ENCODE peak calls at places on chromosomes 5 and 9, in five cellular contexts. One of them, this sample, is unnamed. For H3K4me1 and H3K9me3, the result is how much of the 10 kb centered on the place peaks cover.

GRCh38 chr5:59034498-59035186 is 451.8 kb downstream of the RAB3C start:
- DNase-seq in A549: no peak
- DNase-seq in PC-9: no peak
- DNase-seq in uterus: no peak
- DNase-seq in CD8-positive, alpha-beta T cell: no peak
- DNase-seq in this sample: no peak

GRCh38 chr5:176597417-176598389 is 12.3 kb downstream of the GPRIN1 start:
- DNase-seq in A549: no peak
- DNase-seq in PC-9: no peak
- DNase-seq in uterus: no peak
- DNase-seq in CD8-positive, alpha-beta T cell: no peak
- DNase-seq in this sample: peak

GRCh38 chr9:2884308-2884707 is 40.4 kb upstream of the PUM3 start:
- DNase-seq in A549: no peak
- DNase-seq in PC-9: no peak
- DNase-seq in uterus: no peak
- DNase-seq in CD8-positive, alpha-beta T cell: no peak
- DNase-seq in this sample: no peak

GRCh38 chr9:70101265-70101664 is 57.6 kb downstream of the MAMDC2 start:
- DNase-seq in A549: no peak
- DNase-seq in PC-9: no peak
- DNase-seq in uterus: no peak
- DNase-seq in CD8-positive, alpha-beta T cell: no peak
- DNase-seq in this sample: no peak

GRCh38 chr9:26369096-26369495 is 523.5 kb downstream of the CAAP1 start:
- DNase-seq in A549: no peak
- DNase-seq in PC-9: no peak
- DNase-seq in uterus: no peak
- DNase-seq in CD8-positive, alpha-beta T cell: no peak
- DNase-seq in this sample: no peak

GRCh38 chr5:31731016-31731415 is 92.1 kb downstream of the PDZD2 start:
- DNase-seq in A549: no peak
- DNase-seq in PC-9: no peak
- DNase-seq in uterus: no peak
- DNase-seq in CD8-positive, alpha-beta T cell: no peak
- DNase-seq in this sample: no peak

GRCh38 chr5:7394889-7395431 is 978 bp upstream of the ADCY2 start:
- DNase-seq in A549: no peak
- DNase-seq in PC-9: no peak
- DNase-seq in uterus: no peak
- DNase-seq in CD8-positive, alpha-beta T cell: no peak
- DNase-seq in this sample: peak

GRCh38 chr5:170651902-170652301 is 131.6 kb upstream of the GABRP start:
- DNase-seq in A549: no peak
- DNase-seq in PC-9: no peak
- DNase-seq in uterus: no peak
- DNase-seq in CD8-positive, alpha-beta T cell: no peak
- DNase-seq in this sample: no peak

GRCh38 chr5:9239071-9239470 is 306.8 kb downstream of the SEMA5A start:
- DNase-seq in A549: no peak
- DNase-seq in PC-9: peak
- DNase-seq in uterus: no peak
- DNase-seq in CD8-positive, alpha-beta T cell: no peak
- DNase-seq in this sample: no peak

GRCh38 chr5:139473105-139473504 is 2.3 kb downstream of the SMIM33 start:
- DNase-seq in A549: no peak
- DNase-seq in PC-9: no peak
- DNase-seq in uterus: no peak
- DNase-seq in CD8-positive, alpha-beta T cell: no peak
- DNase-seq in this sample: no peak

GRCh38 chr5:164052536-164053090 is 547.2 kb downstream of the MAT2B start:
- DNase-seq in A549: no peak
- DNase-seq in PC-9: no peak
- DNase-seq in uterus: no peak
- DNase-seq in CD8-positive, alpha-beta T cell: no peak
- DNase-seq in this sample: no peak

GRCh38 chr9:137305060-137305787 is 3.2 kb upstream of the NRARP start:
- DNase-seq in A549: no peak
- DNase-seq in PC-9: no peak
- DNase-seq in uterus: peak
- DNase-seq in CD8-positive, alpha-beta T cell: peak
- DNase-seq in this sample: no peak

GRCh38 chr5:100905259-100905914 is 2.3 kb upstream of the ST8SIA4 start:
- DNase-seq in A549: no peak
- DNase-seq in PC-9: no peak
- DNase-seq in uterus: no peak
- DNase-seq in CD8-positive, alpha-beta T cell: no peak
- DNase-seq in this sample: no peak

GRCh38 chr5:157651623-157652376 is 438 bp downstream of the SOX30 start:
- DNase-seq in A549: no peak
- DNase-seq in PC-9: no peak
- DNase-seq in uterus: peak
- DNase-seq in CD8-positive, alpha-beta T cell: peak
- DNase-seq in this sample: no peak

GRCh38 chr5:106392766-106393165 is 1278.0 kb downstream of the EFNA5 start:
- DNase-seq in A549: no peak
- DNase-seq in PC-9: no peak
- DNase-seq in uterus: no peak
- DNase-seq in CD8-positive, alpha-beta T cell: no peak
- DNase-seq in this sample: no peak

GRCh38 chr5:39519566-39520231 is 94.9 kb upstream of the DAB2 start:
- DNase-seq in A549: no peak
- DNase-seq in PC-9: no peak
- DNase-seq in uterus: no peak
- DNase-seq in CD8-positive, alpha-beta T cell: no peak
- DNase-seq in this sample: no peak

GRCh38 chr9:89576404-89576824 is 28.4 kb upstream of the GADD45G start:
- DNase-seq in A549: peak
- DNase-seq in PC-9: no peak
- DNase-seq in uterus: no peak
- DNase-seq in CD8-positive, alpha-beta T cell: no peak
- DNase-seq in this sample: no peak

GRCh38 chr9:24518545-24518944 is 27.2 kb downstream of the IZUMO3 start:
- DNase-seq in A549: no peak
- DNase-seq in PC-9: no peak
- DNase-seq in uterus: no peak
- DNase-seq in CD8-positive, alpha-beta T cell: no peak
- DNase-seq in this sample: no peak

GRCh38 chr9:103407260-103407659 is 412.1 kb downstream of the CYLC2 start:
- DNase-seq in A549: no peak
- DNase-seq in PC-9: no peak
- DNase-seq in uterus: no peak
- DNase-seq in CD8-positive, alpha-beta T cell: no peak
- DNase-seq in this sample: no peak

GRCh38 chr5:110880413-110880812 is 141.6 kb downstream of the SLC25A46 start:
- DNase-seq in A549: no peak
- DNase-seq in PC-9: no peak
- DNase-seq in uterus: peak
- DNase-seq in CD8-positive, alpha-beta T cell: no peak
- DNase-seq in this sample: peak

GRCh38 chr9:34163439-34163838 is 15.4 kb upstream of the UBAP1 start:
- DNase-seq in A549: peak
- DNase-seq in PC-9: peak
- DNase-seq in uterus: peak
- DNase-seq in CD8-positive, alpha-beta T cell: no peak
- DNase-seq in this sample: no peak

GRCh38 chr9:129875687-129876395 is 40.6 kb downstream of the USP20 start:
- DNase-seq in A549: no peak
- DNase-seq in PC-9: no peak
- DNase-seq in uterus: no peak
- DNase-seq in CD8-positive, alpha-beta T cell: no peak
- DNase-seq in this sample: no peak

GRCh38 chr9:120475341-120475740 is 104.6 kb downstream of the CDK5RAP2 start:
- DNase-seq in A549: no peak
- DNase-seq in PC-9: no peak
- DNase-seq in uterus: no peak
- DNase-seq in CD8-positive, alpha-beta T cell: no peak
- DNase-seq in this sample: no peak

GRCh38 chr5:137705106-137705505 is 30.8 kb downstream of the KLHL3 start:
- DNase-seq in A549: no peak
- DNase-seq in PC-9: no peak
- DNase-seq in uterus: no peak
- DNase-seq in CD8-positive, alpha-beta T cell: no peak
- DNase-seq in this sample: no peak

GRCh38 chr5:157388148-157388547 is 71.9 kb upstream of the NIPAL4 start:
- DNase-seq in A549: no peak
- DNase-seq in PC-9: peak
- DNase-seq in uterus: no peak
- DNase-seq in CD8-positive, alpha-beta T cell: no peak
- DNase-seq in this sample: no peak

GRCh38 chr5:10892135-10892910 is 131.3 kb upstream of the DAP start:
- DNase-seq in A549: no peak
- DNase-seq in PC-9: no peak
- DNase-seq in uterus: no peak
- DNase-seq in CD8-positive, alpha-beta T cell: no peak
- DNase-seq in this sample: no peak

GRCh38 chr9:117145811-117146490 is 268.9 kb downstream of the ASTN2 start:
- DNase-seq in A549: no peak
- DNase-seq in PC-9: no peak
- DNase-seq in uterus: no peak
- DNase-seq in CD8-positive, alpha-beta T cell: no peak
- DNase-seq in this sample: no peak

GRCh38 chr5:160297004-160297403 is 15.4 kb downstream of the CCNJL start:
- DNase-seq in A549: no peak
- DNase-seq in PC-9: no peak
- DNase-seq in uterus: no peak
- DNase-seq in CD8-positive, alpha-beta T cell: no peak
- DNase-seq in this sample: no peak

GRCh38 chr5:178336889-178337785 is 104.5 kb upstream of the PHYKPL start:
- DNase-seq in A549: no peak
- DNase-seq in PC-9: no peak
- DNase-seq in uterus: no peak
- DNase-seq in CD8-positive, alpha-beta T cell: no peak
- DNase-seq in this sample: peak

GRCh38 chr9:88018101-88018500 is 43.8 kb upstream of the CDK20 start:
- DNase-seq in A549: no peak
- DNase-seq in PC-9: no peak
- DNase-seq in uterus: no peak
- DNase-seq in CD8-positive, alpha-beta T cell: no peak
- DNase-seq in this sample: no peak

GRCh38 chr5:108345541-108346171 is 36.2 kb downstream of the FBXL17 start:
- DNase-seq in A549: peak
- DNase-seq in PC-9: peak
- DNase-seq in uterus: no peak
- DNase-seq in CD8-positive, alpha-beta T cell: no peak
- DNase-seq in this sample: no peak

GRCh38 chr9:99296375-99296951 is 74.4 kb downstream of the SEC61B start:
- DNase-seq in A549: no peak
- DNase-seq in PC-9: no peak
- DNase-seq in uterus: peak
- DNase-seq in CD8-positive, alpha-beta T cell: peak
- DNase-seq in this sample: no peak

GRCh38 chr9:5872496-5872895 is 18.2 kb upstream of the MLANA start:
- DNase-seq in A549: no peak
- DNase-seq in PC-9: no peak
- DNase-seq in uterus: no peak
- DNase-seq in CD8-positive, alpha-beta T cell: no peak
- DNase-seq in this sample: no peak

GRCh38 chr9:69758981-69759477 is 782 bp downstream of the PTAR1 start:
- DNase-seq in A549: no peak
- DNase-seq in PC-9: no peak
- DNase-seq in uterus: no peak
- DNase-seq in CD8-positive, alpha-beta T cell: no peak
- DNase-seq in this sample: no peak

GRCh38 chr5:120794121-120794520 is 330.0 kb downstream of the PRR16 start:
- DNase-seq in A549: no peak
- DNase-seq in PC-9: no peak
- DNase-seq in uterus: no peak
- DNase-seq in CD8-positive, alpha-beta T cell: no peak
- DNase-seq in this sample: no peak

GRCh38 chr5:20145240-20145639 is 157.2 kb upstream of the CDH18 start:
- DNase-seq in A549: no peak
- DNase-seq in PC-9: no peak
- DNase-seq in uterus: no peak
- DNase-seq in CD8-positive, alpha-beta T cell: no peak
- DNase-seq in this sample: no peak
- H3K4me1 ChIP-seq in A549: under half
- H3K4me1 ChIP-seq in PC-9: under half
- H3K4me1 ChIP-seq in uterus: under half
- H3K4me1 ChIP-seq in CD8-positive, alpha-beta T cell: under half
- H3K4me1 ChIP-seq in this sample: under half

GRCh38 chr5:123628860-123629544 is 117.0 kb downstream of the CSNK1G3 start:
- DNase-seq in A549: no peak
- DNase-seq in PC-9: no peak
- DNase-seq in uterus: no peak
- DNase-seq in CD8-positive, alpha-beta T cell: no peak
- DNase-seq in this sample: no peak
- H3K9me3 ChIP-seq in A549: under half
- H3K9me3 ChIP-seq in PC-9: under half
- H3K9me3 ChIP-seq in uterus: under half
- H3K9me3 ChIP-seq in CD8-positive, alpha-beta T cell: under half
- H3K9me3 ChIP-seq in this sample: under half

GRCh38 chr5:43553381-43553780 is 3.5 kb downstream of the PAIP1 start:
- DNase-seq in A549: no peak
- DNase-seq in PC-9: no peak
- DNase-seq in uterus: no peak
- DNase-seq in CD8-positive, alpha-beta T cell: no peak
- DNase-seq in this sample: no peak
- H3K27ac ChIP-seq in A549: no peak
- H3K27ac ChIP-seq in PC-9: no peak
- H3K27ac ChIP-seq in uterus: no peak
- H3K27ac ChIP-seq in CD8-positive, alpha-beta T cell: no peak
- H3K27ac ChIP-seq in this sample: no peak

GRCh38 chr9:38380872-38381534 is 11.5 kb upstream of the ALDH1B1 start:
- DNase-seq in A549: peak
- DNase-seq in PC-9: peak
- DNase-seq in uterus: no peak
- DNase-seq in CD8-positive, alpha-beta T cell: no peak
- DNase-seq in this sample: no peak
- H3K4me1 ChIP-seq in A549: under half
- H3K4me1 ChIP-seq in PC-9: under half
- H3K4me1 ChIP-seq in uterus: under half
- H3K4me1 ChIP-seq in CD8-positive, alpha-beta T cell: under half
- H3K4me1 ChIP-seq in this sample: under half

GRCh38 chr9:4027616-4028015 is 272.3 kb downstream of the GLIS3 start:
- DNase-seq in A549: no peak
- DNase-seq in PC-9: no peak
- DNase-seq in uterus: no peak
- DNase-seq in CD8-positive, alpha-beta T cell: no peak
- DNase-seq in this sample: no peak
- H3K9me3 ChIP-seq in A549: under half
- H3K9me3 ChIP-seq in PC-9: under half
- H3K9me3 ChIP-seq in uterus: under half
- H3K9me3 ChIP-seq in CD8-positive, alpha-beta T cell: under half
- H3K9me3 ChIP-seq in this sample: under half